ENCODE peak calls at places on chromosomes 13 and 19, in four cellular contexts. O is HCT116, U is K562, W is HepG2. M is an unnamed sample.

GRCh38 chr19:2582984-2583956 is 107.3 kb downstream of the GADD45B start:
- DNase-seq in O (no peak), U (no peak), W (no peak), M (no peak)

GRCh38 chr19:29487432-29487831 is 38.4 kb upstream of the VSTM2B start:
- DNase-seq in O (no peak), U (no peak), W (no peak), M (no peak)

GRCh38 chr19:54315956-54316355 is 3.0 kb upstream of the LILRA5 start:
- DNase-seq in O (no peak), U (no peak), W (no peak), M (no peak)

GRCh38 chr19:18520848-18521691 is 800 bp downstream of the ELL start:
- DNase-seq in O (no peak), U (peak), W (no peak), M (no peak)

GRCh38 chr19:3210347-3211017 is 14.0 kb upstream of the CELF5 start:
- DNase-seq in O (peak), U (peak), W (peak), M (peak)

GRCh38 chr19:40431698-40432097 is 5.9 kb upstream of the SERTAD1 start:
- DNase-seq in O (no peak), U (no peak), W (no peak), M (no peak)

GRCh38 chr19:4583961-4584669 is 24.6 kb upstream of the SEMA6B start:
- DNase-seq in O (no peak), U (peak), W (peak), M (no peak)

GRCh38 chr13:71169125-71169524 is 697.9 kb downstream of the DACH1 start:
- DNase-seq in O (no peak), U (no peak), W (no peak), M (no peak)

GRCh38 chr13:35025314-35025713 is 83.2 kb downstream of the NBEA start:
- DNase-seq in O (no peak), U (no peak), W (no peak), M (no peak)

GRCh38 chr13:68850160-68850559 is 1257.5 kb upstream of the ATXN8OS start:
- DNase-seq in O (no peak), U (no peak), W (no peak), M (no peak)

GRCh38 chr13:46154136-46154854 is 27.7 kb downstream of the LCP1 start:
- DNase-seq in O (no peak), U (no peak), W (no peak), M (no peak)

GRCh38 chr13:43284162-43284561 is 260.8 kb downstream of the DNAJC15 start:
- DNase-seq in O (no peak), U (no peak), W (no peak), M (no peak)

GRCh38 chr19:51450730-51451307 is 7.4 kb downstream of the SIGLEC8 start:
- DNase-seq in O (no peak), U (no peak), W (no peak), M (no peak)

GRCh38 chr13:79735228-79735627 is 254.3 kb downstream of the NDFIP2 start:
- DNase-seq in O (no peak), U (no peak), W (no peak), M (no peak)

GRCh38 chr19:54124393-54124792 is 8.8 kb downstream of the PRPF31 start:
- DNase-seq in O (no peak), U (no peak), W (no peak), M (no peak)

GRCh38 chr19:41175825-41176734 is 16.9 kb upstream of the CYP2S1 start:
- DNase-seq in O (peak), U (no peak), W (peak), M (no peak)

GRCh38 chr13:28347456-28348371 is 147.2 kb downstream of the FLT1 start:
- DNase-seq in O (no peak), U (peak), W (no peak), M (no peak)

GRCh38 chr19:17553256-17553655 is 2.2 kb upstream of the COLGALT1 start:
- DNase-seq in O (no peak), U (no peak), W (no peak), M (no peak)

GRCh38 chr19:35349614-35350521 is 2.2 kb downstream of the FFAR1 start:
- DNase-seq in O (no peak), U (no peak), W (no peak), M (no peak)

GRCh38 chr13:33775339-33776108 is 42.4 kb upstream of the RFC3 start:
- DNase-seq in O (no peak), U (no peak), W (no peak), M (no peak)

GRCh38 chr19:18942692-18943091 is 1.7 kb upstream of the HOMER3 start:
- DNase-seq in O (no peak), U (no peak), W (no peak), M (no peak)

GRCh38 chr13:62747629-62748028 is 1332.0 kb upstream of the PCDH20 start:
- DNase-seq in O (no peak), U (no peak), W (no peak), M (no peak)

GRCh38 chr13:98460519-98460918 is 116.4 kb downstream of the STK24 start:
- DNase-seq in O (no peak), U (no peak), W (no peak), M (no peak)

GRCh38 chr19:294341-294818 is 3.2 kb upstream of the PLPP2 start:
- DNase-seq in O (no peak), U (no peak), W (no peak), M (no peak)

GRCh38 chr13:113999618-113999910 is 25.7 kb upstream of the C13orf46 start:
- DNase-seq in O (no peak), U (no peak), W (no peak), M (no peak)

GRCh38 chr19:44367024-44367423 is 10.5 kb upstream of the ZNF112 start:
- DNase-seq in O (no peak), U (no peak), W (no peak), M (no peak)

GRCh38 chr13:95007322-95007721 is 293.9 kb downstream of the ABCC4 start:
- DNase-seq in O (no peak), U (no peak), W (no peak), M (no peak)

GRCh38 chr13:113998781-113999617 is 25.1 kb upstream of the C13orf46 start:
- DNase-seq in O (no peak), U (no peak), W (no peak), M (no peak)

GRCh38 chr13:40026741-40027140 is 371.3 kb downstream of the COG6 start:
- DNase-seq in O (no peak), U (no peak), W (no peak), M (no peak)

GRCh38 chr13:26585136-26585535 is 27.7 kb downstream of the WASF3 start:
- DNase-seq in O (no peak), U (no peak), W (no peak), M (no peak)
- H3K27ac ChIP-seq in O (no peak), U (no peak), W (no peak), M (no peak)

DNA sequence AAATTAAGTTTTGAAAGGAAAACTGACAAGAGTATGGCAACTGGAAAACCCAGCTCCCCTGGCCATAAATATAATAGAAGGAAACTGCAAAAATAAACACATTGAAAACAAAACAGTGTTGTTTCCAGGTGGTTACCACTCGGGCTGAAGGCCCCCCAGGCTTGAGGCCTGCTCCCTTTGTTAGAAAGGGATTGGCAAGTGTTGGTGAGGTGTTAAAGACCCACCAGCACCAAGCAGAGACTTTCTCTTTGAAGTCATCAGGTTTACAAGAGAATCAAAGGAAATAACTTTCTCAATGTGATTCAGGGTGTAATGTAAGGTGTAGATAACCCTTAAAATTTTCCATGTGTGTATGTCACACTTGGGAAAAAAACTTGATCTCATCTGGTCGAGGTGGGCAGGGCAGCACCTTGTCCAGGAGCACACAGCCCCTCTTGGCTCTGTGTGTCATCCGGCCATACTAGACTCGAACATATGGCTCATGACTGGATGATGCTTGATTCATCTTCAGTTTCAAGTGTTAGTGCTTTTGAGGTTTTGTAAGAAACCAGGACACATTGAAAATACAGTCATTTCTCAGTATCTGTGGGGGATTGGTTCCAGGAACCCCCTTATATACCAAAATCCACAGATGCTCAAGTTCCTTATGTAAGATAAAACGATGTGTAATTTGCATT is 7.8 kb downstream of the ACTN4 start:
- DNase-seq in O (no peak), U (no peak), W (no peak), M (no peak)
- TF ChIP-seq TCF7L2 in O (peak), U (no peak), W (no peak), M (peak)

GRCh38 chr19:48540110-48540509 is 11.9 kb upstream of the SULT2B1 start:
- DNase-seq in O (no peak), U (no peak), W (no peak), M (no peak)

GRCh38 chr19:48541813-48542212 is 10.2 kb upstream of the SULT2B1 start:
- DNase-seq in O (no peak), U (no peak), W (no peak), M (no peak)

GRCh38 chr19:48539503-48540096 is 12.4 kb upstream of the SULT2B1 start:
- DNase-seq in O (no peak), U (no peak), W (no peak), M (no peak)

GRCh38 chr19:48544856-48545750 is 6.9 kb upstream of the SULT2B1 start:
- DNase-seq in O (no peak), U (no peak), W (no peak), M (no peak)

GRCh38 chr19:48543121-48543710 is 8.8 kb upstream of the SULT2B1 start:
- DNase-seq in O (peak), U (no peak), W (no peak), M (no peak)
- H3K27ac ChIP-seq in O (peak), U (no peak), W (no peak), M (no peak)

DNA sequence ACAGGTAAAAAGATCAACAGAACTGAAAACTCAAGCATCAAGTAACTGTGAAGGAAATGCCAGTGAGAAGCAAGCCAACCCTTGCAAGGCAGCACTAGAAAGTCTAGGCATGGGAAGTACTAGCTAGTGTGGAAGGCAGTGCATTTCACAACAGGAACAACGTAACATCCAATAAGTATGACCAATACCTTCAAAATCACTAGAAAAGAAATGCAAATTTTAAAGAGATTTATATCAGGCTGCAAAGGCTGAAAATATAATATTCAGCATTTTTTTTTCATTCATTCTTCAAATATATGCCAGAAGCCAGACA is 121.9 kb downstream of the DLEU7 start:
- DNase-seq in O (no peak), U (no peak), W (no peak), M (no peak)
- TF ChIP-seq TCF7L2 in O (no peak), U (no peak), W (no peak), M (no peak)

GRCh38 chr19:13978306-13978705 is 26.0 kb downstream of the DCAF15 start:
- DNase-seq in O (no peak), U (peak), W (no peak), M (no peak)

GRCh38 chr19:13979686-13980085 is 26.4 kb downstream of the RFX1 start:
- DNase-seq in O (no peak), U (no peak), W (no peak), M (no peak)

GRCh38 chr19:13980340-13980739 is 25.8 kb downstream of the RFX1 start:
- DNase-seq in O (no peak), U (no peak), W (no peak), M (no peak)

GRCh38 chr19:13978721-13979191 is 26.4 kb downstream of the DCAF15 start:
- DNase-seq in O (no peak), U (peak), W (no peak), M (no peak)

GRCh38 chr19:13979224-13979623 is 26.9 kb downstream of the RFX1 start:
- DNase-seq in O (no peak), U (no peak), W (no peak), M (no peak)
- H3K27ac ChIP-seq in O (no peak), U (no peak), W (no peak), M (no peak)

M was measured in Panc1.